ENCODE peak calls at places on chromosomes 16 and 17, in ten cellular contexts. L, Y, P, B, N, E, J, K, V and D are unnamed samples. For H3K36me3, the result is how much of the 10 kb centered on the place peaks cover.

GRCh38 chr17:67751101-67752074 is 33.7 kb downstream of the NOL11 start:
- DNase-seq in L (no peak), Y (no peak), P (no peak), B (no peak), N (no peak), E (no peak), J (no peak), K (no peak), V (no peak), D (peak)

GRCh38 chr16:57062329-57062728 is 30.1 kb upstream of the CPNE2 start:
- DNase-seq in L (no peak), Y (no peak), P (no peak), B (no peak), N (no peak), E (no peak), J (no peak), K (peak), V (peak), D (no peak)

GRCh38 chr16:1531638-1531910 is 1.9 kb upstream of the TMEM204 start:
- DNase-seq in L (no peak), Y (no peak), P (no peak), B (no peak), N (no peak), E (no peak), J (no peak), K (no peak), V (no peak), D (no peak)

GRCh38 chr16:86865866-86866675 is 287.7 kb downstream of the FOXL1 start:
- DNase-seq in L (no peak), Y (no peak), P (no peak), B (no peak), N (peak), E (no peak), J (no peak), K (no peak), V (no peak), D (no peak)

GRCh38 chr16:4369006-4369766 is 2.5 kb upstream of the VASN start:
- DNase-seq in L (no peak), Y (no peak), P (no peak), B (no peak), N (no peak), E (no peak), J (no peak), K (no peak), V (no peak), D (peak)

GRCh38 chr16:10150906-10151305 is 31.3 kb downstream of the GRIN2A start:
- DNase-seq in L (no peak), Y (no peak), P (no peak), B (no peak), N (no peak), E (no peak), J (no peak), K (no peak), V (no peak), D (no peak)

GRCh38 chr16:70433456-70434103 is 5.3 kb downstream of the ST3GAL2 start:
- DNase-seq in L (no peak), Y (no peak), P (no peak), B (no peak), N (peak), E (peak), J (no peak), K (no peak), V (no peak), D (peak)

GRCh38 chr17:17667231-17667630 is 14.0 kb upstream of the RAI1 start:
- DNase-seq in L (no peak), Y (no peak), P (no peak), B (no peak), N (no peak), E (no peak), J (no peak), K (no peak), V (no peak), D (no peak)

GRCh38 chr16:1146409-1146808 is 6.5 kb upstream of the CACNA1H start:
- DNase-seq in L (no peak), Y (no peak), P (peak), B (no peak), N (no peak), E (no peak), J (no peak), K (no peak), V (peak), D (peak)

GRCh38 chr16:57619133-57619605 is 9.3 kb upstream of the ADGRG1 start:
- DNase-seq in L (no peak), Y (no peak), P (no peak), B (peak), N (peak), E (no peak), J (peak), K (no peak), V (no peak), D (no peak)

GRCh38 chr17:68512967-68513474 is 791 bp downstream of the PRKAR1A start:
- DNase-seq in L (no peak), Y (no peak), P (no peak), B (no peak), N (peak), E (peak), J (no peak), K (no peak), V (peak), D (no peak)

GRCh38 chr17:57493171-57493570 is 236.8 kb downstream of the MSI2 start:
- DNase-seq in L (no peak), Y (no peak), P (no peak), B (no peak), N (no peak), E (no peak), J (no peak), K (no peak), V (no peak), D (no peak)

GRCh38 chr16:66933776-66934137 is 445 bp downstream of the CIAO2B start:
- DNase-seq in L (no peak), Y (no peak), P (no peak), B (no peak), N (no peak), E (no peak), J (no peak), K (no peak), V (no peak), D (no peak)

GRCh38 chr17:63962298-63962744 is 10.4 kb downstream of the SCN4A start:
- DNase-seq in L (no peak), Y (no peak), P (no peak), B (no peak), N (no peak), E (no peak), J (no peak), K (peak), V (no peak), D (no peak)

GRCh38 chr17:8719291-8720246 is 25.1 kb downstream of the CCDC42 start:
- DNase-seq in L (no peak), Y (no peak), P (no peak), B (no peak), N (no peak), E (no peak), J (no peak), K (no peak), V (no peak), D (no peak)

GRCh38 chr17:28912281-28912937 is 9.5 kb upstream of the DHRS13 start:
- DNase-seq in L (no peak), Y (no peak), P (no peak), B (no peak), N (no peak), E (peak), J (no peak), K (no peak), V (peak), D (no peak)

GRCh38 chr16:54040480-54040879 is 246.1 kb downstream of the IRX3 start:
- DNase-seq in L (no peak), Y (no peak), P (no peak), B (no peak), N (no peak), E (no peak), J (no peak), K (peak), V (no peak), D (no peak)

GRCh38 chr16:78705694-78706093 is 606.2 kb downstream of the WWOX start:
- DNase-seq in L (no peak), Y (no peak), P (no peak), B (no peak), N (no peak), E (no peak), J (no peak), K (peak), V (peak), D (no peak)

GRCh38 chr16:86899757-86900156 is 321.4 kb downstream of the FOXL1 start:
- DNase-seq in L (no peak), Y (no peak), P (no peak), B (no peak), N (no peak), E (no peak), J (no peak), K (no peak), V (no peak), D (no peak)

GRCh38 chr17:47077576-47077975 is 98.5 kb upstream of the RPRML start:
- DNase-seq in L (no peak), Y (no peak), P (no peak), B (no peak), N (no peak), E (no peak), J (no peak), K (no peak), V (no peak), D (no peak)

GRCh38 chr16:58085171-58085570 is 44.0 kb downstream of the CFAP20 start:
- DNase-seq in L (no peak), Y (no peak), P (no peak), B (no peak), N (no peak), E (no peak), J (no peak), K (no peak), V (no peak), D (no peak)

GRCh38 chr17:5361426-5361825 is 58.0 kb downstream of the NUP88 start:
- DNase-seq in L (no peak), Y (no peak), P (no peak), B (no peak), N (no peak), E (no peak), J (no peak), K (no peak), V (no peak), D (no peak)

GRCh38 chr17:47311420-47311819 is 12.3 kb upstream of the EFCAB13 start:
- DNase-seq in L (peak), Y (no peak), P (no peak), B (no peak), N (no peak), E (no peak), J (no peak), K (no peak), V (no peak), D (no peak)

GRCh38 chr17:39722965-39723848 is 7.1 kb downstream of the MIEN1 start:
- DNase-seq in L (no peak), Y (no peak), P (no peak), B (no peak), N (no peak), E (peak), J (no peak), K (no peak), V (peak), D (peak)

GRCh38 chr16:11245988-11246387 is 10.0 kb downstream of the SOCS1 start:
- DNase-seq in L (no peak), Y (no peak), P (no peak), B (no peak), N (no peak), E (no peak), J (no peak), K (no peak), V (no peak), D (no peak)

GRCh38 chr16:71489122-71489521 is at the start of gene ZNF19:
- DNase-seq in L (no peak), Y (no peak), P (no peak), B (peak), N (no peak), E (no peak), J (no peak), K (no peak), V (no peak), D (no peak)

GRCh38 chr17:50170662-50171370 is 5.0 kb downstream of the SGCA start:
- DNase-seq in L (no peak), Y (no peak), P (no peak), B (no peak), N (no peak), E (no peak), J (no peak), K (no peak), V (no peak), D (no peak)

GRCh38 chr16:50001144-50001543 is 23.9 kb upstream of the CNEP1R1 start:
- DNase-seq in L (no peak), Y (no peak), P (no peak), B (no peak), N (no peak), E (no peak), J (no peak), K (no peak), V (no peak), D (no peak)

GRCh38 chr17:16938496-16939270 is 33.2 kb downstream of the TNFRSF13B start:
- DNase-seq in L (no peak), Y (no peak), P (no peak), B (peak), N (peak), E (peak), J (peak), K (no peak), V (no peak), D (no peak)

GRCh38 chr16:23491490-23492391 is 18.6 kb downstream of the GGA2 start:
- DNase-seq in L (no peak), Y (no peak), P (no peak), B (no peak), N (no peak), E (no peak), J (no peak), K (no peak), V (no peak), D (peak)
- H3K36me3 ChIP-seq in L (half or more), Y (half or more), P (under half), B (half or more), N (half or more), E (under half), J (half or more), K (half or more), V (half or more), D (under half)

GRCh38 chr16:14485131-14485551 is 144.9 kb downstream of the PARN start:
- DNase-seq in L (no peak), Y (no peak), P (no peak), B (no peak), N (no peak), E (no peak), J (no peak), K (peak), V (no peak), D (no peak)

GRCh38 chr16:14487579-14487978 is 142.5 kb downstream of the PARN start:
- DNase-seq in L (peak), Y (no peak), P (no peak), B (no peak), N (no peak), E (peak), J (no peak), K (no peak), V (peak), D (no peak)

GRCh38 chr16:14483819-14484385 is 146.2 kb downstream of the PARN start:
- DNase-seq in L (peak), Y (no peak), P (no peak), B (no peak), N (no peak), E (no peak), J (no peak), K (no peak), V (no peak), D (no peak)

GRCh38 chr16:14486520-14487303 is 143.3 kb downstream of the PARN start:
- DNase-seq in L (peak), Y (peak), P (peak), B (peak), N (peak), E (peak), J (peak), K (peak), V (peak), D (peak)

DNA sequence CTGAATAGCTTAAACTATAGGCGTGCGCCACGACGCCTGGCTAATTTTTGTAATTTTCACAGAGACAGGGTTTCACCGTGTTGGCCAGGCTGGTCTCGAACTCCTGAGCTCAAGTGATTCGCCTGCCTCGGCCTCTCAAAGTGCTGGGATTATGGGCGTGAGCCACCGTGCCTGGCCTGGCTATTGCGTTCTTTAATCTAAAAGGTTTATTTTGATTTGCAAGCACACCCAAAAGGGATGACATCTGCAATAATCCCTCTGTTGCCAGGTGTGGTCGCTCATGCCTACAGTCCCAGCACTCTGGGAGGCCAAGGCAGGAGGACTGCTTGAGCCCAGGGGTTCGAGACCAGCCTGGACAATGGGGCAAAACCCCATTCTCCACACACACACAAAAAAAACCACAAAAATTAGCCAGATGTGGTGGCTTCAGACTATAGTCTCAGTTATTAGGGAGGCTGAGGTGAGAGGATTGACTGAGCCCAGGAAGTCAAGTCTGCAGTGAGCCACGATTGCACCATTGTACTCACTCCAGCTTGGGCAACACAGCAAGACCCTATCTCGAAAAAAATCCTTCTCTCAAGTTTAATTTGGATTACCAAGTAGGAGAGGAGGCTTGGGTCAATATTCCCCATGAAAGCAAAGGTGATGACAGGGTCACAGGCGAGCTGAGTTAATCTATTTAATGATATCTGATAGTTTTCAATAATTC is 144.1 kb downstream of the PARN start:
- DNase-seq in L (peak), Y (no peak), P (no peak), B (no peak), N (no peak), E (no peak), J (no peak), K (no peak), V (no peak), D (no peak)
- H3K4me3 ChIP-seq in L (peak), Y (no peak), P (no peak), B (no peak), N (no peak), E (no peak), J (no peak), K (no peak), V (no peak), D (no peak)

GRCh38 chr16:12515771-12516170 is 287.9 kb downstream of the CPPED1 start:
- DNase-seq in L (no peak), Y (no peak), P (no peak), B (no peak), N (no peak), E (no peak), J (no peak), K (no peak), V (no peak), D (no peak)
- TF ChIP-seq EP300 in L (no peak), Y (no peak), P (no peak), B (no peak), N (no peak), E (no peak), J (no peak), K (no peak), V (no peak), D (no peak)

GRCh38 chr17:82080048-82080788 is 14.6 kb upstream of the DUS1L start:
- DNase-seq in L (no peak), Y (no peak), P (no peak), B (no peak), N (no peak), E (no peak), J (no peak), K (no peak), V (no peak), D (no peak)

GRCh38 chr17:82080789-82081464 is 15.3 kb upstream of the DUS1L start:
- DNase-seq in L (no peak), Y (no peak), P (no peak), B (no peak), N (no peak), E (no peak), J (no peak), K (no peak), V (no peak), D (peak)

GRCh38 chr17:82082456-82082855 is 15.6 kb downstream of the FASN start:
- DNase-seq in L (no peak), Y (no peak), P (no peak), B (no peak), N (no peak), E (no peak), J (no peak), K (no peak), V (no peak), D (no peak)

GRCh38 chr17:82081966-82082365 is 16.1 kb downstream of the FASN start:
- DNase-seq in L (no peak), Y (no peak), P (no peak), B (no peak), N (no peak), E (no peak), J (no peak), K (no peak), V (no peak), D (no peak)

DNA sequence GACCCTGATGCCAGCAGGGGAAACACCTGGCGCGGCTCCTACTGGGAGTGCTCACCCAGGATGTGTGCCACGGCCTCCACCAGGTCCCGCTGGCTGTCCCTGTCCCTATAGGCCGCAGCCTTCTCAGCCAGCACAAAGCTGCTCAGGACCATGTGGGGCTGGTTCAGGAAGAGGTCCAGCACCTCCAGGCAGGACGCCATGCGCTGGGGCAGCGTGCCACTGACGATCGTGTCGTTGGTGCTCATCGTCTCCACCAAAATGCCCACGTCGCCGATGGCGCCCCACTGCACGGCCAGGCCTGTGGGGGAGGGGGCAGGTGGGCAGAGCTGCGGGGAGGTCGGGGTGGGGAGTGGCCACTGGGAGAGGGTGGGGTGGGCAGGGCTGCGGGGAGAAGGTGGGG is 15.9 kb upstream of the DUS1L start:
- DNase-seq in L (no peak), Y (no peak), P (no peak), B (no peak), N (no peak), E (no peak), J (no peak), K (no peak), V (no peak), D (no peak)
- H3K36me3 ChIP-seq in L (half or more), Y (half or more), P (under half), B (half or more), N (half or more), E (under half), J (half or more), K (half or more), V (half or more), D (half or more)

GRCh38 chr17:45631941-45632340 is 141.4 kb upstream of the PLEKHM1 start:
- DNase-seq in L (no peak), Y (no peak), P (no peak), B (no peak), N (no peak), E (no peak), J (no peak), K (no peak), V (no peak), D (no peak)
- H3K4me3 ChIP-seq in L (no peak), Y (no peak), P (no peak), B (no peak), N (no peak), E (no peak), J (no peak), K (no peak), V (no peak), D (no peak)

GRCh38 chr17:74758846-74759163 is 10.4 kb downstream of the NHERF1 start:
- DNase-seq in L (no peak), Y (no peak), P (no peak), B (no peak), N (no peak), E (peak), J (no peak), K (no peak), V (no peak), D (no peak)
- TF ChIP-seq EP300 in L (no peak), Y (no peak), P (no peak), B (no peak), N (no peak), E (no peak), J (no peak), K (no peak), V (no peak), D (no peak)

DNA sequence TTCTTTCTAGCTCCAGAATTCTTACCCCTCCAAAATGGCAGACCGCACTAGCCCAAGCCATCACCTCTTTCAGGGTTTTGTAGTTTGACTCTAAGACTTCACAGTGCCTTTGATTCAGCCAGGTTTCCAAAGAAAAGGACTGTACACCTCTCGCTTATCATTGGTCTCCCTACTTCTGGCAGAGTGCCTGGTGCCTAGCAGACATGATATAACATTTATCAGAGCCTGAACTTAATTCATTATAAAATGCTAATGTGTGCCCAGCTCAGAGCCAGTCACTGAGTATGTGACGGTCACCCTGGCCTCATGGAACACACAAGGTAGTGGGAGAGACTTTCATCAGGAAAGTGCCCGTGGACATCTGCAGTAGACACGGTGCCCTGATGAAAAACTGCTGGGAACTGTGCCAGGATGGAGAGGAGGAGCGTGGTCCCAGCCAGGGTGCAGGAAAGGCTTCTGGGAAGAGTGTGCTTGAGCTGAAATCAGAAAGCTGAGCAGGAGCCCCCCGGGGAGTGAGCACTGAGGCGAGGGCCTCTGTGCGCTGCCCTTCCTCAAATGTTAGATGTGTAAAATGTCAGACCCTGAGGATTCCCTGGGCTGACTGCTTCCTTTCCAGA is 34.3 kb upstream of the LGALS9 start:
- DNase-seq in L (no peak), Y (no peak), P (no peak), B (no peak), N (no peak), E (no peak), J (no peak), K (no peak), V (no peak), D (no peak)
- H3K36me3 ChIP-seq in L (half or more), Y (half or more), P (under half), B (half or more), N (under half), E (under half), J (half or more), K (half or more), V (half or more), D (half or more)